ENCODE peak calls at places on chromosomes 4 and X, in nine cellular contexts. Z, J, U, K, O, Q, T, W and E are unnamed samples.

GRCh38 chrX:64205441-64205734 is at the start of gene AMER1:
- DNase-seq in Z (no peak), J (no peak), U (peak), K (no peak), O (no peak), Q (no peak), T (no peak), W (no peak), E (no peak)

GRCh38 chr4:88731359-88731758 is 33.7 kb upstream of the NAP1L5 start:
- DNase-seq in Z (no peak), J (no peak), U (no peak), K (no peak), O (no peak), Q (no peak), T (no peak), W (no peak), E (no peak)

GRCh38 chrX:77595848-77596247 is 148.7 kb downstream of the FGF16 start:
- DNase-seq in Z (no peak), J (no peak), U (no peak), K (peak), O (no peak), Q (no peak), T (no peak), W (no peak), E (peak)

GRCh38 chrX:39327255-39327654 is 526.0 kb downstream of the MID1IP1 start:
- DNase-seq in Z (no peak), J (no peak), U (no peak), K (no peak), O (no peak), Q (no peak), T (no peak), W (no peak), E (no peak)

GRCh38 chr4:81109356-81109755 is 78.8 kb downstream of the BMP3 start:
- DNase-seq in Z (no peak), J (no peak), U (no peak), K (no peak), O (no peak), Q (no peak), T (no peak), W (no peak), E (no peak)

GRCh38 chrX:20529301-20529700 is 262.6 kb upstream of the RPS6KA3 start:
- DNase-seq in Z (no peak), J (no peak), U (no peak), K (no peak), O (no peak), Q (no peak), T (no peak), W (no peak), E (no peak)

GRCh38 chr4:72468904-72469502 is 100.0 kb downstream of the ADAMTS3 start:
- DNase-seq in Z (no peak), J (no peak), U (no peak), K (peak), O (peak), Q (peak), T (peak), W (no peak), E (peak)

GRCh38 chrX:119067023-119067739 is 5.6 kb upstream of the CT47C1 start:
- DNase-seq in Z (peak), J (peak), U (peak), K (peak), O (peak), Q (peak), T (peak), W (peak), E (peak)

GRCh38 chr4:103718993-103719319 is 829 bp downstream of the TACR3 start:
- DNase-seq in Z (peak), J (peak), U (no peak), K (no peak), O (no peak), Q (peak), T (no peak), W (no peak), E (no peak)

GRCh38 chr4:151407466-151408379 is 1.3 kb upstream of the FHIP1A start:
- DNase-seq in Z (peak), J (no peak), U (peak), K (no peak), O (peak), Q (peak), T (no peak), W (peak), E (no peak)

GRCh38 chr4:114027596-114027995 is 48.1 kb upstream of the ARSJ start:
- DNase-seq in Z (no peak), J (no peak), U (no peak), K (no peak), O (no peak), Q (no peak), T (no peak), W (no peak), E (no peak)

GRCh38 chrX:71514367-71515038 is 18.4 kb upstream of the OGT start:
- DNase-seq in Z (no peak), J (no peak), U (peak), K (peak), O (no peak), Q (no peak), T (no peak), W (no peak), E (no peak)

GRCh38 chr4:8831221-8832129 is 40.2 kb downstream of the HMX1 start:
- DNase-seq in Z (no peak), J (no peak), U (peak), K (no peak), O (no peak), Q (no peak), T (no peak), W (peak), E (no peak)

GRCh38 chrX:19592952-19593351 is 77.6 kb upstream of the MAP3K15 start:
- DNase-seq in Z (no peak), J (no peak), U (no peak), K (no peak), O (no peak), Q (no peak), T (no peak), W (no peak), E (no peak)

GRCh38 chr4:8228319-8229250 is 29.5 kb downstream of the SH3TC1 start:
- DNase-seq in Z (peak), J (peak), U (peak), K (peak), O (peak), Q (peak), T (peak), W (peak), E (peak)

GRCh38 chrX:26375346-26375745 is 159.4 kb downstream of the MAGEB5 start:
- DNase-seq in Z (peak), J (no peak), U (no peak), K (no peak), O (no peak), Q (no peak), T (no peak), W (no peak), E (no peak)

GRCh38 chr4:143251781-143252180 is 67.1 kb downstream of the USP38 start:
- DNase-seq in Z (no peak), J (no peak), U (no peak), K (peak), O (peak), Q (peak), T (no peak), W (no peak), E (no peak)

GRCh38 chrX:15254852-15255251 is 15.0 kb downstream of the ASB9 start:
- DNase-seq in Z (no peak), J (no peak), U (no peak), K (no peak), O (peak), Q (no peak), T (no peak), W (no peak), E (no peak)

GRCh38 chr4:17705107-17705506 is 76.3 kb downstream of the FAM184B start:
- DNase-seq in Z (no peak), J (no peak), U (no peak), K (no peak), O (no peak), Q (no peak), T (no peak), W (no peak), E (no peak)

GRCh38 chr4:84800256-84800655 is 166.2 kb downstream of the WDFY3 start:
- DNase-seq in Z (no peak), J (no peak), U (no peak), K (peak), O (peak), Q (no peak), T (no peak), W (no peak), E (no peak)

GRCh38 chr4:106140601-106141000 is 175.4 kb downstream of the TBCK start:
- DNase-seq in Z (no peak), J (no peak), U (no peak), K (no peak), O (peak), Q (no peak), T (no peak), W (no peak), E (no peak)

GRCh38 chr4:99811117-99811516 is 5.5 kb upstream of the DAPP1 start:
- DNase-seq in Z (no peak), J (no peak), U (no peak), K (no peak), O (no peak), Q (no peak), T (no peak), W (no peak), E (no peak)

GRCh38 chr4:71602271-71602890 is 181.5 kb downstream of the GC start:
- DNase-seq in Z (no peak), J (no peak), U (no peak), K (no peak), O (peak), Q (no peak), T (no peak), W (no peak), E (peak)

GRCh38 chr4:93228021-93228420 is 600.5 kb upstream of the ATOH1 start:
- DNase-seq in Z (no peak), J (no peak), U (no peak), K (no peak), O (no peak), Q (no peak), T (no peak), W (no peak), E (no peak)

GRCh38 chrX:48736303-48736702 is 25.2 kb upstream of the GLOD5 start:
- DNase-seq in Z (no peak), J (no peak), U (no peak), K (no peak), O (no peak), Q (no peak), T (no peak), W (no peak), E (no peak)

GRCh38 chrX:30735839-30736238 is 82.6 kb downstream of the GK start:
- DNase-seq in Z (peak), J (peak), U (peak), K (peak), O (peak), Q (peak), T (peak), W (peak), E (peak)

GRCh38 chrX:2324116-2324515 is 176.7 kb downstream of the DHRSX start:
- DNase-seq in Z (no peak), J (no peak), U (no peak), K (no peak), O (no peak), Q (no peak), T (no peak), W (no peak), E (no peak)

GRCh38 chr4:146520894-146521542 is 722 bp downstream of the SLC10A7 start:
- DNase-seq in Z (peak), J (peak), U (peak), K (peak), O (peak), Q (peak), T (peak), W (no peak), E (peak)

GRCh38 chr4:10529891-10530786 is 72.9 kb upstream of the ZNF518B start:
- DNase-seq in Z (no peak), J (no peak), U (no peak), K (peak), O (no peak), Q (peak), T (peak), W (no peak), E (no peak)

GRCh38 chrX:151396042-151396826 is 772 bp upstream of the VMA21 start:
- DNase-seq in Z (no peak), J (no peak), U (peak), K (peak), O (peak), Q (peak), T (no peak), W (peak), E (no peak)

GRCh38 chr4:33924239-33924638 is 2320.1 kb downstream of the ARAP2 start:
- DNase-seq in Z (no peak), J (peak), U (no peak), K (peak), O (peak), Q (peak), T (peak), W (no peak), E (peak)

GRCh38 chr4:53974561-53974960 is 89.8 kb downstream of the CHIC2 start:
- DNase-seq in Z (no peak), J (no peak), U (no peak), K (no peak), O (no peak), Q (no peak), T (peak), W (no peak), E (no peak)

GRCh38 chrX:136271300-136271699 is 20.1 kb upstream of the MAP7D3 start:
- DNase-seq in Z (no peak), J (no peak), U (no peak), K (no peak), O (no peak), Q (no peak), T (no peak), W (no peak), E (no peak)

GRCh38 chrX:136269921-136270320 is 18.7 kb upstream of the MAP7D3 start:
- DNase-seq in Z (no peak), J (no peak), U (no peak), K (no peak), O (no peak), Q (no peak), T (no peak), W (no peak), E (no peak)

GRCh38 chrX:136273986-136274385 is 22.8 kb upstream of the MAP7D3 start:
- DNase-seq in Z (peak), J (no peak), U (no peak), K (no peak), O (no peak), Q (no peak), T (no peak), W (no peak), E (no peak)

GRCh38 chrX:136275553-136275952 is 24.4 kb upstream of the MAP7D3 start:
- DNase-seq in Z (no peak), J (no peak), U (peak), K (no peak), O (no peak), Q (no peak), T (no peak), W (no peak), E (no peak)

DNA sequence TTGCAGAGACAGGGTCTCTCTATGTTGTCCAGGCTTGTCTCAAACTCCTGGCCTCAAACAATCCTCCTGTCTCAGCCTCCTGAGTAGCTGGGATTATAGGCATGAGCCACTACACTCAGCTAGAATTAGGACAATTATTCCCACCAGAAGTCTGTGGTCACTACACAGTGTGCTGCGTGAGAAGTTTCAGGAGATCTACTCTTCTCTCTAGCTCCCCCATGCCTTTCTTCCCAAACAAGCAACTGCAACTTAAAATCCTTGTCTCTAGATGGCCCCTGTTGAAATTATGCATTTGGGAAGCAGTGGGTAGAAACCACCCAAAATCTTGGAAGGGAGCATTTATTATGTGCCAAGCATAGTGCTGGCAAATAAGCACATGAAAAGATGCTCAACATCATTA is 21.1 kb upstream of the MAP7D3 start:
- DNase-seq in Z (no peak), J (no peak), U (no peak), K (peak), O (no peak), Q (no peak), T (no peak), W (no peak), E (no peak)
- TF ChIP-seq CTCF in Z (no peak), J (peak), U (no peak), K (peak), O (peak), Q (peak), T (peak), W (no peak), E (peak)

GRCh38 chrX:131725001-131725654 is 181.3 kb downstream of the OR13H1 start:
- DNase-seq in Z (no peak), J (no peak), U (no peak), K (no peak), O (no peak), Q (no peak), T (no peak), W (no peak), E (no peak)

GRCh38 chrX:131728295-131729145 is 184.6 kb downstream of the OR13H1 start:
- DNase-seq in Z (peak), J (no peak), U (peak), K (no peak), O (no peak), Q (peak), T (no peak), W (no peak), E (no peak)

GRCh38 chrX:131724292-131724691 is 180.4 kb downstream of the OR13H1 start:
- DNase-seq in Z (no peak), J (no peak), U (no peak), K (no peak), O (no peak), Q (no peak), T (no peak), W (no peak), E (no peak)

GRCh38 chrX:131727778-131728177 is 183.9 kb downstream of the OR13H1 start:
- DNase-seq in Z (no peak), J (no peak), U (no peak), K (no peak), O (no peak), Q (no peak), T (no peak), W (no peak), E (no peak)

DNA sequence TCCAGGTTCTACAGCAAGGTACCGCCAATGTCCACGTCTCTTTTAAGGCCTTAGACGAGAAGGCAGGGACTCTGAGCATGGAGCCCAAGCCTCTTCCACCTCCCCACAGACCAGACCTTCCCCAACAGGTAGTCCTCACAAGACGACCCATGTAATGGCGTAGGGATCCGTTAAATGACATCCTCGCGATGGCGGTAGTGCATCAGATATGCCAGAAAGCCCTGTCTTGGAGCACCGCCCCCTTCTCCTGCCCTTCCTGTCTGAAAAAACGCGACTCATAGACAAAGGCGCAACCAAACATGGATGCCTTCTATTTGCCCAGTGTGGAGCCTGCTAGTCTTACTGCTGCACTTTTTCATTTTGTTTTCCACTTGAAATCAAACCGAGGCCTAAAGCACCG is 185.4 kb downstream of the OR13H1 start:
- DNase-seq in Z (peak), J (no peak), U (peak), K (no peak), O (no peak), Q (peak), T (no peak), W (no peak), E (no peak)
- TF ChIP-seq CTCF in Z (no peak), J (no peak), U (no peak), K (no peak), O (no peak), Q (peak), T (no peak), W (no peak), E (no peak)

GRCh38 chrX:52368368-52369055 is at the start of gene XAGE2:
- DNase-seq in Z (no peak), J (no peak), U (no peak), K (no peak), O (no peak), Q (no peak), T (no peak), W (no peak), E (no peak)

GRCh38 chrX:52359614-52360232 is 9.1 kb upstream of the XAGE2 start:
- DNase-seq in Z (no peak), J (no peak), U (no peak), K (peak), O (peak), Q (no peak), T (peak), W (no peak), E (no peak)

GRCh38 chrX:52363247-52363883 is 5.5 kb upstream of the XAGE2 start:
- DNase-seq in Z (no peak), J (peak), U (peak), K (peak), O (no peak), Q (no peak), T (peak), W (no peak), E (no peak)
- TF ChIP-seq CTCF in Z (no peak), J (peak), U (no peak), K (no peak), O (peak), Q (no peak), T (no peak), W (no peak), E (peak)

GRCh38 chr4:37781134-37781455 is 45.4 kb upstream of the PGM2 start:
- DNase-seq in Z (no peak), J (no peak), U (no peak), K (no peak), O (no peak), Q (no peak), T (no peak), W (no peak), E (no peak)

GRCh38 chr4:37780444-37781133 is 45.9 kb upstream of the PGM2 start:
- DNase-seq in Z (no peak), J (no peak), U (peak), K (peak), O (no peak), Q (peak), T (peak), W (no peak), E (no peak)
- TF ChIP-seq CTCF in Z (no peak), J (no peak), U (no peak), K (peak), O (no peak), Q (no peak), T (peak), W (peak), E (no peak)

DNA sequence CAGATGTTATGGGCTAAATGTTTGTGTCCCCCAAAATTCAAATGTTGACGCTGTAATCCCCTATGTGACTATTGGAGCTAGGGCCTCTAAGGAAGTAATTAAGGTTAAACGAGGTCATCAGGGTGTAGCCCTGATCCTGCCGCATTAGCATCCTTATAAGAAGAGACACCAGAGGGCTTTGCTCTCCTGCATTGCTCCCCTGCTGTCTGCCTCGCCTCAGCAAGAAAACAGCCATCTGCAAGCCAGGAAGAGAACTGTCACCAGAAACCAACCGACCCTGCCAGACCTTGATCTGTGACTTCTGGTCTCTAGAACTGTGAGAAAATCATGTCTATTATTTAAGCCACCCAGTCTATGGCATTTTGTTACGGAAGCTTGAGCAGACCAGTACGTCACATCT is 331.9 kb downstream of the DCTD start:
- DNase-seq in Z (no peak), J (peak), U (no peak), K (no peak), O (no peak), Q (no peak), T (no peak), W (no peak), E (no peak)
- TF ChIP-seq CTCF in Z (no peak), J (peak), U (no peak), K (no peak), O (no peak), Q (no peak), T (no peak), W (no peak), E (no peak)

GRCh38 chr4:154361450-154361849 is 130.1 kb downstream of the DCHS2 start:
- DNase-seq in Z (no peak), J (no peak), U (no peak), K (peak), O (no peak), Q (no peak), T (no peak), W (no peak), E (no peak)
- TF ChIP-seq CTCF in Z (no peak), J (no peak), U (no peak), K (no peak), O (no peak), Q (no peak), T (no peak), W (no peak), E (no peak)

DNA sequence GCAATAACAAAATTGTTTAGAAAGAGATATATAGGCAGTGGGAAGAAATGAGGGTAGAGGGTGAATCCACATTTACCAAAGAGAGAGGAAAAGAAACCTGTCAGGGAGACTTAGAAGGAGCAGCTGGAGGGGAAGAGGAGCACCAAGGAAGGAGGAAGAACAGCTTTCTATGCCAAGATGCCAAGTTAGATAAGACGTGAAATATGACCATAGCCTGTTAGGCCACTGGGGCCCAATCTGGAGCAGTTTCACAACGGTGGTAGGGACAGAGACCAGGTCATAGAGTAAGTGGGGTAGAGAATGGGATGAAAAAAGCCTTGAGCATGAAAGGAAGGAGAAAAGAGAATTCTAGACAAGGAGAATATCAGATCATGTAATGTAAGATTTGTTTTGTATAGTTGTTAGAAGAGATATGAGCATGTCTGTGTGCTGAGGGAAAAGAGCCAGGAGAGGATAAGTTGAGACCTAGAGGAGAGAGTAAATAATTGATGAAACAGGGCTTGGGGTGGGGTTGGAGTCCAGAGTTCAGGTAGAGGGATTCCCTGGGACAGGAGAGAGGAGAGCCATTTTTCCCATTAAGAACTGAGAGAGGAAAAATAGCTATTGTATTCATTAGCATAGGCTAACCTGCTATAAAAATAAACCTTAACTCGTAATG is 4.4 kb upstream of the SOWAHB start:
- DNase-seq in Z (no peak), J (no peak), U (peak), K (no peak), O (no peak), Q (no peak), T (no peak), W (no peak), E (no peak)
- TF ChIP-seq CTCF in Z (no peak), J (no peak), U (peak), K (no peak), O (no peak), Q (no peak), T (no peak), W (no peak), E (no peak)